ENCODE peak calls at places on chromosome 16, in four cellular contexts. Y, E, K and T are unnamed samples.

GRCh38 chr16:54175552-54176375 is 110.8 kb downstream of the IRX3 start:
- DNase-seq in Y (no peak), E (peak; percentile 34), K (no peak), T (no peak)

GRCh38 chr16:85485379-85485778 is 127.7 kb upstream of the GSE1 start:
- DNase-seq in Y (no peak), E (no peak), K (no peak), T (no peak)

GRCh38 chr16:888901-889570 is 81.7 kb downstream of the LMF1 start:
- DNase-seq in Y (no peak), E (no peak), K (no peak), T (no peak)

GRCh38 chr16:56275076-56275475 is 83.8 kb downstream of the GNAO1 start:
- DNase-seq in Y (no peak), E (no peak), K (no peak), T (no peak)

GRCh38 chr16:30032083-30032819 is 1.2 kb upstream of the TLCD3B start:
- DNase-seq in Y (peak; percentile 90), E (peak; percentile 70), K (peak; percentile 52), T (peak; percentile 47)

GRCh38 chr16:11497329-11497805 is 89.4 kb downstream of the LITAF start:
- DNase-seq in Y (no peak), E (peak; percentile 96), K (no peak), T (peak; percentile 95)

GRCh38 chr16:80947708-80948615 is 58.7 kb downstream of the CMC2 start:
- DNase-seq in Y (no peak), E (peak; percentile 64), K (no peak), T (peak; percentile 84)

GRCh38 chr16:83336630-83337029 is 471.1 kb upstream of the HSBP1 start:
- DNase-seq in Y (no peak), E (peak; percentile 70), K (no peak), T (no peak)

GRCh38 chr16:53768593-53768992 is 64.6 kb downstream of the FTO start:
- DNase-seq in Y (peak; percentile 39), E (peak; percentile 93), K (no peak), T (no peak)

GRCh38 chr16:4378202-4378666 is 6.6 kb downstream of the VASN start:
- DNase-seq in Y (no peak), E (no peak), K (no peak), T (no peak)

GRCh38 chr16:48852955-48853354 is 243.0 kb upstream of the N4BP1 start:
- DNase-seq in Y (no peak), E (no peak), K (no peak), T (no peak)

GRCh38 chr16:79334127-79334526 is 266.4 kb downstream of the MAF start:
- DNase-seq in Y (peak; percentile 71), E (no peak), K (no peak), T (no peak)

GRCh38 chr16:86060381-86061317 is 161.7 kb downstream of the IRF8 start:
- DNase-seq in Y (no peak), E (no peak), K (no peak), T (no peak)

GRCh38 chr16:30837904-30838303 is 50.9 kb upstream of the ZNF629 start:
- DNase-seq in Y (no peak), E (no peak), K (no peak), T (no peak)

GRCh38 chr16:24681793-24682192 is 47.7 kb upstream of the TNRC6A start:
- DNase-seq in Y (peak; percentile 31), E (peak; percentile 92), K (no peak), T (no peak)

GRCh38 chr16:51327001-51327400 is 175.9 kb upstream of the SALL1 start:
- DNase-seq in Y (no peak), E (peak; percentile 65), K (no peak), T (no peak)

GRCh38 chr16:15785386-15786059 is 71.3 kb downstream of the MYH11 start:
- DNase-seq in Y (no peak), E (peak; percentile 32), K (no peak), T (no peak)

GRCh38 chr16:74607310-74607966 is 524 bp upstream of the GLG1 start:
- DNase-seq in Y (no peak), E (no peak), K (no peak), T (no peak)

GRCh38 chr16:13014516-13014915 is 113.1 kb downstream of the SHISA9 start:
- DNase-seq in Y (no peak), E (no peak), K (no peak), T (no peak)

GRCh38 chr16:50266337-50267091 is at the start of gene ADCY7:
- DNase-seq in Y (peak; percentile 91), E (peak; percentile 83), K (peak; percentile 70), T (no peak)

GRCh38 chr16:81487301-81487720 is 42.7 kb downstream of the CMIP start:
- DNase-seq in Y (no peak), E (no peak), K (no peak), T (no peak)

GRCh38 chr16:9047689-9048301 is 43.6 kb upstream of the HAPSTR1 start:
- DNase-seq in Y (peak; percentile 54), E (peak; percentile 97), K (peak; percentile 28), T (peak; percentile 49)

GRCh38 chr16:35463358-35463757 is 2003.9 kb downstream of the TP53TG3F start:
- DNase-seq in Y (no peak), E (no peak), K (no peak), T (no peak)

GRCh38 chr16:71817690-71818089 is 9.1 kb upstream of the AP1G1 start:
- DNase-seq in Y (no peak), E (no peak), K (no peak), T (no peak)